ENCODE peak calls at places on chromosome 6, in six cellular contexts. One of them, this sample, is unnamed. For H3K4me1, the result is how much of the 10 kb centered on the place peaks cover.

GRCh38 chr6:83708546-83708969 is 343 bp downstream of the SNAP91 start:
- DNase-seq in mesendoderm: peak
- DNase-seq in GM12878: no peak
- DNase-seq in SJSA1: no peak
- DNase-seq in colonic mucosa: no peak
- DNase-seq in body of pancreas: no peak
- DNase-seq in this sample: no peak

GRCh38 chr6:14719273-14719672 is 526.6 kb upstream of the JARID2 start:
- DNase-seq in body of pancreas: no peak
- DNase-seq in mesendoderm: no peak
- DNase-seq in GM12878: no peak
- DNase-seq in SJSA1: no peak
- DNase-seq in colonic mucosa: no peak
- DNase-seq in this sample: no peak

GRCh38 chr6:86728976-86729375 is 208.4 kb upstream of the HTR1E start:
- DNase-seq in colonic mucosa: no peak
- DNase-seq in SJSA1: no peak
- DNase-seq in mesendoderm: no peak
- DNase-seq in GM12878: no peak
- DNase-seq in body of pancreas: no peak
- DNase-seq in this sample: no peak

GRCh38 chr6:159608961-159609673 is 83.9 kb downstream of the SOD2 start:
- DNase-seq in mesendoderm: peak
- DNase-seq in SJSA1: no peak
- DNase-seq in colonic mucosa: no peak
- DNase-seq in GM12878: no peak
- DNase-seq in body of pancreas: no peak
- DNase-seq in this sample: peak

GRCh38 chr6:81909162-81909561 is 156.7 kb upstream of the TENT5A start:
- DNase-seq in body of pancreas: no peak
- DNase-seq in colonic mucosa: no peak
- DNase-seq in mesendoderm: no peak
- DNase-seq in GM12878: no peak
- DNase-seq in SJSA1: no peak
- DNase-seq in this sample: no peak

GRCh38 chr6:141048451-141048850 is 1084.3 kb upstream of the GJE1 start:
- DNase-seq in colonic mucosa: no peak
- DNase-seq in SJSA1: no peak
- DNase-seq in body of pancreas: no peak
- DNase-seq in GM12878: no peak
- DNase-seq in mesendoderm: no peak
- DNase-seq in this sample: no peak

GRCh38 chr6:25359191-25359861 is 80.2 kb downstream of the CARMIL1 start:
- DNase-seq in body of pancreas: no peak
- DNase-seq in SJSA1: no peak
- DNase-seq in GM12878: no peak
- DNase-seq in mesendoderm: no peak
- DNase-seq in colonic mucosa: no peak
- DNase-seq in this sample: peak

GRCh38 chr6:453152-453551 is 61.6 kb downstream of the IRF4 start:
- DNase-seq in SJSA1: no peak
- DNase-seq in GM12878: no peak
- DNase-seq in mesendoderm: no peak
- DNase-seq in body of pancreas: peak
- DNase-seq in colonic mucosa: no peak
- DNase-seq in this sample: no peak

GRCh38 chr6:3073382-3073781 is 5.1 kb downstream of the RIPK1 start:
- DNase-seq in body of pancreas: no peak
- DNase-seq in colonic mucosa: no peak
- DNase-seq in SJSA1: no peak
- DNase-seq in GM12878: no peak
- DNase-seq in mesendoderm: no peak
- DNase-seq in this sample: no peak

GRCh38 chr6:169225887-169226286 is 27.8 kb downstream of the THBS2 start:
- DNase-seq in body of pancreas: no peak
- DNase-seq in GM12878: no peak
- DNase-seq in colonic mucosa: no peak
- DNase-seq in mesendoderm: no peak
- DNase-seq in SJSA1: peak
- DNase-seq in this sample: no peak

GRCh38 chr6:164507197-164507957 is 802.0 kb downstream of the C6orf118 start:
- DNase-seq in body of pancreas: no peak
- DNase-seq in SJSA1: no peak
- DNase-seq in mesendoderm: no peak
- DNase-seq in GM12878: peak
- DNase-seq in colonic mucosa: no peak
- DNase-seq in this sample: no peak

GRCh38 chr6:124356276-124356810 is 552.7 kb downstream of the NKAIN2 start:
- DNase-seq in GM12878: no peak
- DNase-seq in body of pancreas: no peak
- DNase-seq in mesendoderm: no peak
- DNase-seq in colonic mucosa: no peak
- DNase-seq in SJSA1: no peak
- DNase-seq in this sample: no peak

GRCh38 chr6:84512396-84512795 is 252.0 kb downstream of the TBX18 start:
- DNase-seq in body of pancreas: no peak
- DNase-seq in SJSA1: no peak
- DNase-seq in GM12878: no peak
- DNase-seq in mesendoderm: no peak
- DNase-seq in colonic mucosa: no peak
- DNase-seq in this sample: no peak

GRCh38 chr6:122580731-122581130 is 29.5 kb upstream of the PKIB start:
- DNase-seq in GM12878: no peak
- DNase-seq in mesendoderm: peak
- DNase-seq in colonic mucosa: no peak
- DNase-seq in body of pancreas: no peak
- DNase-seq in SJSA1: no peak
- DNase-seq in this sample: no peak

GRCh38 chr6:70274338-70274737 is 28.5 kb downstream of the COL9A1 start:
- DNase-seq in SJSA1: no peak
- DNase-seq in mesendoderm: no peak
- DNase-seq in GM12878: no peak
- DNase-seq in colonic mucosa: no peak
- DNase-seq in body of pancreas: no peak
- DNase-seq in this sample: no peak

GRCh38 chr6:111809264-111809663 is 64.0 kb downstream of the FYN start:
- DNase-seq in body of pancreas: no peak
- DNase-seq in SJSA1: no peak
- DNase-seq in GM12878: no peak
- DNase-seq in colonic mucosa: no peak
- DNase-seq in mesendoderm: no peak
- DNase-seq in this sample: peak

GRCh38 chr6:149393002-149393679 is 6.9 kb upstream of the SUMO4 start:
- DNase-seq in body of pancreas: no peak
- DNase-seq in GM12878: no peak
- DNase-seq in SJSA1: no peak
- DNase-seq in mesendoderm: no peak
- DNase-seq in colonic mucosa: no peak
- DNase-seq in this sample: peak

GRCh38 chr6:168133186-168133585 is 54.2 kb upstream of the FRMD1 start:
- DNase-seq in colonic mucosa: peak
- DNase-seq in GM12878: no peak
- DNase-seq in body of pancreas: no peak
- DNase-seq in SJSA1: peak
- DNase-seq in mesendoderm: peak
- DNase-seq in this sample: peak

GRCh38 chr6:17156112-17156921 is 54.5 kb downstream of the STMND1 start:
- DNase-seq in SJSA1: peak
- DNase-seq in colonic mucosa: peak
- DNase-seq in body of pancreas: peak
- DNase-seq in GM12878: peak
- DNase-seq in mesendoderm: peak
- DNase-seq in this sample: peak

GRCh38 chr6:150698421-150698820 is 98.7 kb downstream of the PLEKHG1 start:
- DNase-seq in body of pancreas: no peak
- DNase-seq in colonic mucosa: no peak
- DNase-seq in SJSA1: no peak
- DNase-seq in mesendoderm: no peak
- DNase-seq in GM12878: no peak
- DNase-seq in this sample: no peak
- H3K4me1 ChIP-seq in body of pancreas: under half
- H3K4me1 ChIP-seq in colonic mucosa: under half
- H3K4me1 ChIP-seq in SJSA1: under half
- H3K4me1 ChIP-seq in mesendoderm: under half
- H3K4me1 ChIP-seq in GM12878: under half
- H3K4me1 ChIP-seq in this sample: under half

DNA sequence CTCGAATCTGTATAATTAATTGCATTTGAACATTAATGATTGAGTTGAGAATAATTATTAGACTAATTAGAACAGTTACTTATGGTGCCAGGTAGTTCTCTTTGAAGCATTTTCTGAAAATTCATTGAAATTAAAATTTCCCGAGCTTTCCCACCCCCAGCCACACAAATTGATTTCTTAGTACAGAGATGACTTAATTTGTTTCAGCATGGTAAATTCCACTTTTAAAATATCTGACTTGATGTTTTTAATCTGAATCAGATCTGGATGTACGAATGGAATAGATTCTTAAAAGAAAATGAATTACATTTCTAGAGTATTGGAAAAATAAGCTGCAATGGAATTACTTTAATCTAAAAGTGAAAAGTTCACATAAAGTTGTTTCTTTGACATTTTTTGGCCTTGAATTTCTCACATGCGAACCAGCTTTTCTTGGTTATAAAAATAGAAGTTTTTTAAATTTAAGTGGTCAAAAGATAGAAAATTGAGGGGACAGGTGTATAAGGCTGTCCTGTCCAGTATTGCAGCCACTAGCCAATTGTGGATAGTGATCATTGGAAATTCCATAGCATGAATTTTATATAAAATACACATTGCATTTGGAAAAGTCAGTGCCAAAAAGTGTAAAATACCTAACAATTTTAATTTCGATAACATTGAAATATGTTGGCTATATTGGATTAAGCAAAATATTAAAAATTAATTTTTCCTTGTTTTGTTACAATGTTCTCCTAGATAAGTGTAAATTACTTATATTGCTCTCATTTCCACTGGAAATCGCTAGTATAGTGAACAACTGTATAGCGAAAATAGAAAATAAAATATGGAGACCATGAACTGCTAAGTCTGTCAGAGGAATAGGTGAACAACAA is 102.9 kb downstream of the OR2B2 start:
- DNase-seq in colonic mucosa: no peak
- DNase-seq in GM12878: no peak
- DNase-seq in mesendoderm: no peak
- DNase-seq in body of pancreas: no peak
- DNase-seq in SJSA1: no peak
- DNase-seq in this sample: no peak
- H3K4me1 ChIP-seq in colonic mucosa: under half
- H3K4me1 ChIP-seq in GM12878: under half
- H3K4me1 ChIP-seq in mesendoderm: under half
- H3K4me1 ChIP-seq in body of pancreas: under half
- H3K4me1 ChIP-seq in SJSA1: under half
- H3K4me1 ChIP-seq in this sample: under half

GRCh38 chr6:18388942-18389341 is 1.8 kb downstream of the RNF144B start:
- DNase-seq in mesendoderm: peak
- DNase-seq in GM12878: no peak
- DNase-seq in SJSA1: no peak
- DNase-seq in colonic mucosa: no peak
- DNase-seq in body of pancreas: no peak
- DNase-seq in this sample: peak
- H3K4me1 ChIP-seq in mesendoderm: under half
- H3K4me1 ChIP-seq in GM12878: under half
- H3K4me1 ChIP-seq in SJSA1: under half
- H3K4me1 ChIP-seq in colonic mucosa: under half
- H3K4me1 ChIP-seq in body of pancreas: half or more
- H3K4me1 ChIP-seq in this sample: under half

GRCh38 chr6:156862711-156863110 is 85.5 kb downstream of the ARID1B start:
- DNase-seq in SJSA1: no peak
- DNase-seq in mesendoderm: no peak
- DNase-seq in GM12878: no peak
- DNase-seq in body of pancreas: no peak
- DNase-seq in colonic mucosa: no peak
- DNase-seq in this sample: no peak

GRCh38 chr6:156865019-156865629 is 87.9 kb downstream of the ARID1B start:
- DNase-seq in body of pancreas: no peak
- DNase-seq in mesendoderm: no peak
- DNase-seq in SJSA1: no peak
- DNase-seq in GM12878: no peak
- DNase-seq in colonic mucosa: no peak
- DNase-seq in this sample: peak

GRCh38 chr6:156866181-156866862 is 89.1 kb downstream of the ARID1B start:
- DNase-seq in SJSA1: peak
- DNase-seq in GM12878: no peak
- DNase-seq in colonic mucosa: no peak
- DNase-seq in body of pancreas: no peak
- DNase-seq in mesendoderm: peak
- DNase-seq in this sample: peak

GRCh38 chr6:156864557-156864956 is 87.4 kb downstream of the ARID1B start:
- DNase-seq in GM12878: no peak
- DNase-seq in colonic mucosa: no peak
- DNase-seq in mesendoderm: no peak
- DNase-seq in body of pancreas: no peak
- DNase-seq in SJSA1: no peak
- DNase-seq in this sample: peak

GRCh38 chr6:156863504-156863903 is 86.3 kb downstream of the ARID1B start:
- DNase-seq in colonic mucosa: no peak
- DNase-seq in GM12878: no peak
- DNase-seq in SJSA1: no peak
- DNase-seq in mesendoderm: no peak
- DNase-seq in body of pancreas: no peak
- DNase-seq in this sample: no peak
- H3K4me1 ChIP-seq in colonic mucosa: under half
- H3K4me1 ChIP-seq in GM12878: under half
- H3K4me1 ChIP-seq in SJSA1: under half
- H3K4me1 ChIP-seq in mesendoderm: under half
- H3K4me1 ChIP-seq in body of pancreas: under half
- H3K4me1 ChIP-seq in this sample: under half

GRCh38 chr6:109874086-109874485 is 104.0 kb upstream of the GPR6 start:
- DNase-seq in body of pancreas: no peak
- DNase-seq in GM12878: no peak
- DNase-seq in mesendoderm: no peak
- DNase-seq in colonic mucosa: no peak
- DNase-seq in SJSA1: no peak
- DNase-seq in this sample: no peak
- H3K4me1 ChIP-seq in body of pancreas: under half
- H3K4me1 ChIP-seq in GM12878: under half
- H3K4me1 ChIP-seq in mesendoderm: under half
- H3K4me1 ChIP-seq in colonic mucosa: under half
- H3K4me1 ChIP-seq in SJSA1: under half
- H3K4me1 ChIP-seq in this sample: under half

This sample was measured in IMR-90.